ENCODE peak calls at places on chromosomes 11 and 22, in four cellular contexts. One of them, this sample, is unnamed.

GRCh38 chr22:29029202-29030000 is 32.2 kb downstream of the C22orf31 start:
- DNase-seq in GM12878: no peak
- DNase-seq in H1: no peak
- DNase-seq in K562: no peak
- DNase-seq in this sample: no peak

GRCh38 chr22:38262051-38262795 is 10.6 kb downstream of the TMEM184B start:
- DNase-seq in GM12878: no peak
- DNase-seq in H1: peak
- DNase-seq in K562: peak
- DNase-seq in this sample: peak

GRCh38 chr11:19502691-19503253 is 209.9 kb upstream of the NAV2 start:
- DNase-seq in GM12878: no peak
- DNase-seq in H1: no peak
- DNase-seq in K562: no peak
- DNase-seq in this sample: no peak

GRCh38 chr22:36327922-36328551 is 59.7 kb downstream of the MYH9 start:
- DNase-seq in GM12878: no peak
- DNase-seq in H1: no peak
- DNase-seq in K562: no peak
- DNase-seq in this sample: no peak

GRCh38 chr11:48111941-48112340 is 104.7 kb upstream of the OR4B1 start:
- DNase-seq in GM12878: no peak
- DNase-seq in H1: peak
- DNase-seq in K562: no peak
- DNase-seq in this sample: no peak

GRCh38 chr11:64285885-64286800 is 495 bp downstream of the GPR137 start:
- DNase-seq in GM12878: no peak
- DNase-seq in H1: peak
- DNase-seq in K562: no peak
- DNase-seq in this sample: peak

GRCh38 chr11:6481924-6482275 is 599 bp downstream of the TIMM10B start:
- DNase-seq in GM12878: no peak
- DNase-seq in H1: no peak
- DNase-seq in K562: peak
- DNase-seq in this sample: no peak

GRCh38 chr11:109612481-109612880 is 190.5 kb downstream of the C11orf87 start:
- DNase-seq in GM12878: no peak
- DNase-seq in H1: no peak
- DNase-seq in K562: no peak
- DNase-seq in this sample: no peak

GRCh38 chr11:403761-404431 is 9.9 kb downstream of the PKP3 start:
- DNase-seq in GM12878: no peak
- DNase-seq in H1: peak
- DNase-seq in K562: no peak
- DNase-seq in this sample: no peak

GRCh38 chr11:92298238-92298565 is 73.6 kb downstream of the FAT3 start:
- DNase-seq in GM12878: no peak
- DNase-seq in H1: no peak
- DNase-seq in K562: no peak
- DNase-seq in this sample: no peak

GRCh38 chr22:32994046-32994827 is 63.9 kb downstream of the SYN3 start:
- DNase-seq in GM12878: no peak
- DNase-seq in H1: peak
- DNase-seq in K562: no peak
- DNase-seq in this sample: no peak

GRCh38 chr11:64687641-64688533 is 35.1 kb downstream of the NRXN2 start:
- DNase-seq in GM12878: no peak
- DNase-seq in H1: no peak
- DNase-seq in K562: no peak
- DNase-seq in this sample: no peak

GRCh38 chr11:16034074-16034473 is 322.3 kb downstream of the SOX6 start:
- DNase-seq in GM12878: no peak
- DNase-seq in H1: no peak
- DNase-seq in K562: no peak
- DNase-seq in this sample: no peak

GRCh38 chr11:23124996-23125395 is 264.7 kb upstream of the CCDC179 start:
- DNase-seq in GM12878: no peak
- DNase-seq in H1: no peak
- DNase-seq in K562: no peak
- DNase-seq in this sample: no peak

GRCh38 chr11:23123766-23124165 is 263.5 kb upstream of the CCDC179 start:
- DNase-seq in GM12878: no peak
- DNase-seq in H1: no peak
- DNase-seq in K562: no peak
- DNase-seq in this sample: no peak

GRCh38 chr11:23124249-23124648 is 264.0 kb upstream of the CCDC179 start:
- DNase-seq in GM12878: no peak
- DNase-seq in H1: no peak
- DNase-seq in K562: no peak
- DNase-seq in this sample: no peak

GRCh38 chr11:23127706-23128105 is 267.4 kb upstream of the CCDC179 start:
- DNase-seq in GM12878: no peak
- DNase-seq in H1: no peak
- DNase-seq in K562: no peak
- DNase-seq in this sample: no peak
- TF ChIP-seq NRF1 in GM12878: no peak
- TF ChIP-seq NRF1 in H1: no peak
- TF ChIP-seq NRF1 in K562: no peak
- TF ChIP-seq NRF1 in this sample: no peak

GRCh38 chr11:107526197-107526596 is 39.3 kb downstream of the ALKBH8 start:
- DNase-seq in GM12878: no peak
- DNase-seq in H1: no peak
- DNase-seq in K562: no peak
- DNase-seq in this sample: no peak
- TF ChIP-seq NRF1 in GM12878: no peak
- TF ChIP-seq NRF1 in H1: no peak
- TF ChIP-seq NRF1 in K562: no peak
- TF ChIP-seq NRF1 in this sample: no peak

DNA sequence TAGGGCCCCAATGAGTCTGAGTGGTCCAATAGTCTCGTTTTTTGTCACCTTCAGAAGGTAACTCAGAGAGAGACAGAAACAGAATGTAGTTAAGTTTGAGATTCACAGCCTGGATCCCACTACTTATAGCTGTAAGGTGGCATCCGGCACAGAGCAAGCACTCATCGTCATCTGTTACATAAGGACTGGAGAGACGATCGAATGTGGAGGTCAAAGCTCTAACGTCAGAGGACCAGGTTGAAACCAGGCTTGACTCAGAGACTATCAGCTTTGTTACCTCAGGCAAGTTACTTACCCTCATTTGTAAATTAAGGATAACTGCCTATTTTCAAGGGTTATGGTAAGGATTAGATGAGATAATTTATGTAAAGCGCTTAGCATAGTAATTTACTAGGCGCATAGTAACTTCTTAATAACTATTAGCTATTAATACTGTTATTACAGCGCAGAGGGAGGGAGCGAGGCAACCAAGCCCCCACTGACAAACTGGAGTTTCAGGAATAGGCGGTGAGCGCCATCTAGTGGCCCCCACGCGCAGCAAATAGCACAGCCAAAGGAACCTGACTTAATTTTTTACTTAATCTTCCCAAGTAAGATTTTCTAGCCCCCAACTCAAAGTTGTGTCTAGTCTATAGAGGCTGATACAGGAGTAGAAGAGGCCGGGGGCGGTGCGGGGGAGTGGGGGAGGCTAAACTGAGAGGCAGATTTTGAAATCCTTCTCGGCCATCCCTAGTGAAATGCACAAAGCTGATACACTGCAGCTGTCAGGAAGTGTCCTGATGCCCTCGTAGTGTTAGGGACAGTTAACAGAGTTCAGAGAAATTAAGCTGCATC is 29.0 kb upstream of the API5 start:
- DNase-seq in GM12878: no peak
- DNase-seq in H1: peak
- DNase-seq in K562: peak
- DNase-seq in this sample: peak
- TF ChIP-seq NRF1 in GM12878: no peak
- TF ChIP-seq NRF1 in H1: no peak
- TF ChIP-seq NRF1 in K562: no peak
- TF ChIP-seq NRF1 in this sample: no peak

GRCh38 chr11:128624269-128625170 is 37.2 kb upstream of the ETS1 start:
- DNase-seq in GM12878: no peak
- DNase-seq in H1: peak
- DNase-seq in K562: no peak
- DNase-seq in this sample: no peak
- TF ChIP-seq NRF1 in GM12878: no peak
- TF ChIP-seq NRF1 in H1: no peak
- TF ChIP-seq NRF1 in K562: no peak
- TF ChIP-seq NRF1 in this sample: no peak

GRCh38 chr11:66674964-66675602 is 2.6 kb downstream of the RBM4B start:
- DNase-seq in GM12878: no peak
- DNase-seq in H1: no peak
- DNase-seq in K562: no peak
- DNase-seq in this sample: no peak
- TF ChIP-seq NRF1 in GM12878: no peak
- TF ChIP-seq NRF1 in H1: no peak
- TF ChIP-seq NRF1 in K562: no peak
- TF ChIP-seq NRF1 in this sample: no peak

This sample was measured in SK-N-SH.